ENCODE peak calls at places on chromosome X, in seven cellular contexts. Q, C, K, H, Z, L and S are unnamed samples.

GRCh38 chrX:39921838-39922237 is 175.9 kb downstream of the BCOR start:
- DNase-seq in C (no peak), Z (no peak), K (no peak), Q (no peak), L (no peak), H (no peak), S (no peak)

GRCh38 chrX:14039344-14039743 is 9.7 kb upstream of the GEMIN8 start:
- DNase-seq in Q (no peak), H (peak; percentile 37), C (peak; percentile 60), K (no peak), Z (peak; percentile 56), L (peak; percentile 62), S (peak; percentile 14)

GRCh38 chrX:56758456-56758855 is 29.4 kb downstream of the NBDY start:
- DNase-seq in Q (no peak), Z (no peak), C (no peak), L (no peak), H (no peak), K (no peak), S (no peak)

GRCh38 chrX:17376381-17377046 is 1.5 kb downstream of the NHS start:
- DNase-seq in Q (peak; percentile 20), C (no peak), Z (peak; percentile 8), H (no peak), K (no peak), L (peak; percentile 60), S (no peak)

GRCh38 chrX:39944416-39944815 is 153.3 kb downstream of the BCOR start:
- DNase-seq in L (no peak), Z (no peak), K (no peak), H (no peak), C (no peak), Q (no peak), S (no peak)

GRCh38 chrX:135477576-135477975 is 42.9 kb upstream of the INTS6L start:
- DNase-seq in Z (peak; percentile 79), K (peak; percentile 29), L (peak; percentile 91), Q (peak; percentile 14), H (peak; percentile 49), C (peak; percentile 79), S (peak; percentile 57)

GRCh38 chrX:130114141-130114561 is 3.9 kb upstream of the ELF4 start:
- DNase-seq in K (no peak), Q (no peak), Z (no peak), H (peak; percentile 19), C (no peak), L (no peak), S (no peak)

GRCh38 chrX:72142094-72142843 is 10.6 kb upstream of the RTL5 start:
- DNase-seq in K (no peak), C (no peak), L (peak; percentile 69), Z (peak; percentile 70), Q (no peak), H (no peak), S (no peak)

GRCh38 chrX:9864011-9864410 is 77.8 kb downstream of the SHROOM2 start:
- DNase-seq in L (no peak), H (no peak), K (no peak), Z (peak; percentile 77), Q (no peak), C (no peak), S (no peak)

GRCh38 chrX:8988456-8988855 is 45.5 kb downstream of the FAM9B start:
- DNase-seq in C (no peak), K (no peak), Z (peak; percentile 45), H (peak; percentile 57), Q (peak; percentile 18), L (no peak), S (no peak)

DNA sequence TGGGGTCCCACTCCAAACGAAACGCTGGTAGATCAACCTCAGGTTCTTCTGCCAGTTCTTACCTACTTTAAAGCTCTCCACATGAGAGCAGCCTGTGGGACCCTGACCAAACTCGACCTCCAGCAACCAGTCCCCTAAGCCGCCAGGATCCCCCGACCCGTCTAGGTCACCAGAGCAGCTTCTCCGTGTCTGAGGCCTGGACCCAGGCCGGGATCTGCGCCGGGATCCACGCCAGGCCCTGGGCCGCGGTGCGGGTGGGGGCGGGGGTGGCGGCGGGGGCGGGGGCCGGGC is 1.4 kb downstream of the USP51 start:
- DNase-seq in Z (no peak), C (no peak), H (no peak), Q (no peak), L (no peak), K (no peak), S (no peak)
- H3K4me3 ChIP-seq in Z (peak overlapping the region; percentile 68), C (peak overlapping the region; percentile 76), H (peak overlapping the region; percentile 40), Q (peak overlapping the region; percentile 61), L (no peak overlapping the region), K (no peak overlapping the region), S (peak overlapping the region; percentile 79)

GRCh38 chrX:119698835-119699234 is 5.9 kb upstream of the SEPTIN6 start:
- DNase-seq in Q (no peak), L (no peak), C (no peak), K (peak; percentile 47), H (peak; percentile 67), Z (peak; percentile 63), S (no peak)
- TF ChIP-seq CTCF in Q (no peak), L (no peak), C (peak; percentile 16), K (peak; percentile 52), H (peak; percentile 60), Z (peak; percentile 65), S (peak; percentile 37)

GRCh38 chrX:45186643-45187026 is 14.0 kb downstream of the DIPK2B start:
- DNase-seq in K (no peak), Z (no peak), C (no peak), H (no peak), L (no peak), Q (no peak), S (no peak)
- H3K4me3 ChIP-seq in K (no peak overlapping the region), Z (no peak overlapping the region), C (no peak overlapping the region), H (no peak overlapping the region), L (no peak overlapping the region), Q (no peak overlapping the region), S (no peak overlapping the region)

GRCh38 chrX:42362219-42362618 is 415.7 kb downstream of the PPP1R2C start:
- DNase-seq in C (no peak), Q (no peak), H (no peak), K (no peak), L (no peak), Z (no peak), S (no peak)
- TF ChIP-seq CTCF in C (no peak), Q (no peak), H (no peak), K (no peak), L (no peak), Z (no peak), S (no peak)

DNA sequence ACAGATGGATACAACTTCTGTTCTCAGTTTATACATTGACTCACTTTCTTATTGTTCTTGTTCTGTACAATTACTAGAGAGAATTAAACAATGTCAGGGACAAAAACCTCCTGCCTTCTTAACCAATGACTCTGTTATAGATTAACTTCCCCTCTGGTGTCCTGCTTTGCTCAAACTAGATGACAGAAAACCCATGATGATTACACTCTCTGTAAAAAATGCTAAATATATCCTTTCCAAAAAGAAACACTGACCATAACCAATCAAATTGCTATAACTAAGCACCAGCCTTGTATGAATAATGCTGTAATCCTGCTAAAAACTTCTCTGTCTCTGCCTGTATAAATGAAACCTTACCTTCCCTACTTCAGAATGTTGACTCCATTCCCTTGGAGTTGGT is 29.8 kb upstream of the IL13RA2 start:
- DNase-seq in H (peak; percentile 49), Z (no peak), K (no peak), L (no peak), Q (no peak), C (no peak), S (no peak)
- H3K4me3 ChIP-seq in H (no peak overlapping the region), Z (no peak overlapping the region), K (no peak overlapping the region), L (no peak overlapping the region), Q (no peak overlapping the region), C (no peak overlapping the region), S (no peak overlapping the region)

GRCh38 chrX:132740316-132741123 is 217.9 kb downstream of the HS6ST2 start:
- DNase-seq in Z (peak; percentile 32), K (no peak), L (no peak), C (no peak), Q (no peak), H (no peak), S (no peak)
- TF ChIP-seq CTCF in Z (peak; percentile 60), K (peak; percentile 61), L (peak; percentile 21), C (peak; percentile 32), Q (peak; percentile 32), H (peak; percentile 36), S (peak; percentile 47)

DNA sequence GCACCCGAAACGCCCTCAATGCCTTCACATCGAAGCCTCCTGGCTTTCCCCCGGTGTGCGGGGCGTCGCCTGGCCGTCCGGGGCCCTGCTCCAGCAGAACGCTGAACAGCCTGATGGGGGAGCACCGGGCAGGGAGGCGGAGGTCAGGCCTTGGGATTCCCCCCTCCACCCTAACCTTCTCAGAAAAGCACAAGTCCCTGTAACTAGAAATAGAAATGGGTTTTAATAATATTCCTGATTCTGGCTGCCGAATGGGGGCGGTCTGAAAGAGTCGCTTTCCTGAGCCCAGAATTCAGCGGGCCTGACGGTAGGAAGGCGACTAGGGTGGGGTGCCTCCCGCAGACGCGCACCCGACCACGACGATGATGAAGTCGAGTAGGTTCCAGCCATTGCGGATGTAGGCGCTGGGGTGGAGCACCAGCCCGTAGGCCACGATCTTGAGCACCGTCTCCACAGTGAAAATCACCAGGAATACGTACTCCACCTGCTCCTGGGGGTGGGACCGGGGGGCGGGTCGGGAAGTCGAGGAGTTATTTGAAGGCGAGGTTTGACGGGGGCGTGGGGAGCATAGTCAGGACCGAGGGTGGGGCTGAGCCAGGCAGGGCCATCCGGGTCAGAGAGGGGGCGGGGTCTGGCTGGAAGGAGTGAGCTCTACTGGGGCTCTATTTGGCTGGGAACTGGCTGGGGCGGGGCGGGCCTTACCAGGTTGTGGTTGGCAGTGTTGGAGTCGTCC is 2.5 kb downstream of the CACNA1F start:
- DNase-seq in C (peak; percentile 79), Q (no peak), H (no peak), L (peak; percentile 58), K (no peak), Z (peak; percentile 40), S (peak; percentile 75)
- H3K4me3 ChIP-seq in C (peak overlapping the region; percentile 37), Q (peak overlapping the region; percentile 14), H (no peak overlapping the region), L (no peak overlapping the region), K (no peak overlapping the region), Z (no peak overlapping the region), S (peak overlapping the region; percentile 50)

GRCh38 chrX:113950081-113950678 is 633.7 kb upstream of the HTR2C start:
- DNase-seq in L (no peak), H (no peak), Q (no peak), Z (no peak), K (no peak), C (no peak), S (no peak)

GRCh38 chrX:113947548-113947947 is 636.3 kb upstream of the HTR2C start:
- DNase-seq in H (no peak), Z (peak; percentile 18), K (peak; percentile 12), L (no peak), C (no peak), Q (no peak), S (no peak)
- TF ChIP-seq CTCF in H (no peak), Z (no peak), K (peak; percentile 23), L (no peak), C (no peak), Q (no peak), S (no peak)